ENCODE peak calls at places on chromosomes 16 and 17, in five cellular contexts. G is endothelial cell, F is progenitor cell of endocrine pancreas, Z is psoas muscle, N is astrocyte of the cerebellum. L is an unnamed sample.

GRCh38 chr16:86018487-86018886 is 119.5 kb downstream of the IRF8 start:
- DNase-seq in G (no peak), N (no peak), Z (peak; percentile 43), F (no peak), L (peak; percentile 20)

GRCh38 chr16:67258160-67258835 is 9.5 kb downstream of the SLC9A5 start:
- DNase-seq in G (no peak), F (no peak), Z (peak; percentile 7), N (no peak), L (peak; percentile 13)

GRCh38 chr16:65788434-65789147 is 577.9 kb upstream of the CDH5 start:
- DNase-seq in N (no peak), F (no peak), G (no peak), Z (no peak), L (no peak)

GRCh38 chr16:2019500-2019899 is at the start of gene NPW:
- DNase-seq in F (no peak), N (no peak), G (no peak), Z (no peak), L (no peak)

GRCh38 chr16:58487566-58488351 is 12.2 kb upstream of the NDRG4 start:
- DNase-seq in G (peak; percentile 90), Z (peak; percentile 82), N (peak; percentile 48), F (peak; percentile 86), L (peak; percentile 82)

GRCh38 chr16:13036600-13036999 is 135.2 kb downstream of the SHISA9 start:
- DNase-seq in F (peak; percentile 56), N (peak; percentile 32), G (peak; percentile 69), Z (no peak), L (no peak)

GRCh38 chr16:57184890-57185445 is 871 bp downstream of the PSME3IP1 start:
- DNase-seq in N (no peak), G (no peak), Z (no peak), F (no peak), L (no peak)

GRCh38 chr16:31354394-31355291 is at the start of gene ITGAX:
- DNase-seq in Z (peak; percentile 53), F (no peak), N (no peak), G (no peak), L (peak; percentile 36)

GRCh38 chr16:17784073-17784472 is 313.3 kb upstream of the XYLT1 start:
- DNase-seq in G (peak; percentile 9), N (peak; percentile 75), Z (no peak), F (no peak), L (no peak)

GRCh38 chr17:65268832-65269231 is 131.7 kb downstream of the RGS9 start:
- DNase-seq in N (no peak), F (no peak), G (no peak), Z (no peak), L (no peak)

GRCh38 chr17:60107526-60108257 is 29.0 kb upstream of the HEATR6 start:
- DNase-seq in Z (no peak), N (no peak), F (no peak), G (no peak), L (no peak)

DNA sequence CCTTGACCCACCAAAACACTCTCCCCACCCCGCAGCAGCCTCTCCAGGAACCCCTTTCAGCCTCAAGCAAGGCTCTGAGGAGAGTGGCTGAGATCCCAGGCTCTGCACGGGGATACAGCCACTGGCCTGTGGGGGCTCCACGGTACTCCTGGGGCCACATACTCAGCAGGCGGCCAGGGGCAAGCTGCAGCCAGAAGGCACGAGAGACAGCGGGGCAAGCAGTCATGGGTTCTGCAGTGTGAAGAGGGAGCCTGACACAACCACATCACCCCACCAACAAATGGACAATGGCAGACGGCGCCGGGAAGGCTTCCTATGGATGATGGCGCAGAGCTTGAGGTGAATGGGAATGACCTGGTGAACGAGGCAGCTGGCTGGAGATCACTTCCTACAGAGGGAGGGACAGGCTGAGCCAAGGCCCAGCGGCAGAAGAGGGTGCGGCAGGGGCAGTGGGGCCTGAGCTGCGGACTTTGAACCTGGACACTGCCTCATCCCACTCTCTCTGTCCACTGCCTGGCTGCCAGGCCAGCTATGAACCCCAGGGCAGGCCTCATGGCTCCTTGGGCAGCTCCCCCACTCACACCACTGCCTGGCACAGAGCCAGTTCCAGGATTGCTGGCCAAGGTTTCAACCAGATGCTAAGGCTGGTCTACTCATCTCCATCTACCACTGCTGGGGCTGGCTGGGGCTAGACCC is 10.8 kb upstream of the BCAR1 start:
- DNase-seq in F (no peak), Z (peak; percentile 51), G (no peak), N (no peak), L (no peak)
- TF ChIP-seq CTCF in F (no peak), Z (no peak), G (no peak), N (no peak), L (no peak)

GRCh38 chr16:72884573-72884972 is 163.4 kb downstream of the ZFHX3 start:
- DNase-seq in Z (no peak), F (no peak), N (no peak), G (no peak), L (no peak)

GRCh38 chr16:72890587-72890986 is 157.3 kb downstream of the ZFHX3 start:
- DNase-seq in F (no peak), Z (no peak), G (no peak), N (no peak), L (no peak)

GRCh38 chr16:72886366-72886974 is 161.5 kb downstream of the ZFHX3 start:
- DNase-seq in Z (no peak), G (no peak), F (no peak), N (no peak), L (no peak)

GRCh38 chr16:72889616-72890235 is 158.2 kb downstream of the ZFHX3 start:
- DNase-seq in G (no peak), N (no peak), F (no peak), Z (no peak), L (no peak)

DNA sequence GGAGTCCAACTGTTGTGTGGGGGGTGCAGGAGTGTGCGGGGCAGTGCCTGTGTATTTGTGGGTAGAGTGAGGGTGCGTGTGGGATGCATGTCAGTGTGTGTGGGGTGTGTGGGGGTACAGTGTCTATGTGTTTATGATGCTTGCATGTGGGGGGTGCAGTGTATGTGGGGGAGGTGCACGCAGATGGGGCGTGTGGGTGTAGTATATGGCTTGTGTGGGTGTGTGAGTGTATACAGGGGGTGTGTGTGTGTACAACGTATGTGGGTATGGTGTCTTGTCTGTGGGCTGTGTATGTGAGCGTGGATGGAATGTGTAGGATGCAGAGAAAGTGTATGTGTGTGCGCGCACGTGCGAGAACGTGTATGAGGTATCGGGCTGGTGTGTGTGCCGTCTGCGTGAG is 160.4 kb downstream of the ZFHX3 start:
- DNase-seq in N (no peak), G (no peak), F (no peak), Z (no peak), L (no peak)
- TF ChIP-seq CTCF in N (no peak), G (no peak), F (no peak), Z (no peak), L (no peak)

GRCh38 chr17:2931426-2931825 is 132.0 kb downstream of the OR1D5 start:
- DNase-seq in G (no peak), F (no peak), Z (no peak), N (no peak), L (no peak)

GRCh38 chr17:2928294-2928890 is 132.2 kb downstream of the RAP1GAP2 start:
- DNase-seq in N (no peak), G (no peak), Z (no peak), F (peak; percentile 44), L (no peak)

GRCh38 chr17:2932946-2933345 is 130.5 kb downstream of the OR1D5 start:
- DNase-seq in Z (no peak), G (no peak), N (no peak), F (no peak), L (no peak)

GRCh38 chr17:2931901-2932300 is 131.5 kb downstream of the OR1D5 start:
- DNase-seq in G (no peak), F (no peak), N (no peak), Z (no peak), L (no peak)

GRCh38 chr17:2929881-2930533 is 133.4 kb downstream of the OR1D5 start:
- DNase-seq in Z (no peak), G (peak; percentile 75), F (peak; percentile 58), N (no peak), L (no peak)
- TF ChIP-seq CTCF in Z (peak; percentile 34), G (peak; percentile 82), F (peak; percentile 86), N (peak; percentile 50), L (peak; percentile 51)

GRCh38 chr17:75645501-75645888 is 12.3 kb downstream of the SMIM5 start:
- DNase-seq in F (no peak), G (no peak), Z (no peak), N (no peak), L (no peak)

GRCh38 chr17:75642221-75643032 is 9.2 kb downstream of the SMIM5 start:
- DNase-seq in F (no peak), G (no peak), N (no peak), Z (no peak), L (no peak)

GRCh38 chr17:75641343-75641742 is 8.1 kb downstream of the SMIM5 start:
- DNase-seq in F (no peak), N (no peak), Z (no peak), G (no peak), L (no peak)

GRCh38 chr17:75640556-75641119 is 7.4 kb downstream of the SMIM5 start:
- DNase-seq in N (no peak), G (no peak), F (no peak), Z (no peak), L (no peak)

DNA sequence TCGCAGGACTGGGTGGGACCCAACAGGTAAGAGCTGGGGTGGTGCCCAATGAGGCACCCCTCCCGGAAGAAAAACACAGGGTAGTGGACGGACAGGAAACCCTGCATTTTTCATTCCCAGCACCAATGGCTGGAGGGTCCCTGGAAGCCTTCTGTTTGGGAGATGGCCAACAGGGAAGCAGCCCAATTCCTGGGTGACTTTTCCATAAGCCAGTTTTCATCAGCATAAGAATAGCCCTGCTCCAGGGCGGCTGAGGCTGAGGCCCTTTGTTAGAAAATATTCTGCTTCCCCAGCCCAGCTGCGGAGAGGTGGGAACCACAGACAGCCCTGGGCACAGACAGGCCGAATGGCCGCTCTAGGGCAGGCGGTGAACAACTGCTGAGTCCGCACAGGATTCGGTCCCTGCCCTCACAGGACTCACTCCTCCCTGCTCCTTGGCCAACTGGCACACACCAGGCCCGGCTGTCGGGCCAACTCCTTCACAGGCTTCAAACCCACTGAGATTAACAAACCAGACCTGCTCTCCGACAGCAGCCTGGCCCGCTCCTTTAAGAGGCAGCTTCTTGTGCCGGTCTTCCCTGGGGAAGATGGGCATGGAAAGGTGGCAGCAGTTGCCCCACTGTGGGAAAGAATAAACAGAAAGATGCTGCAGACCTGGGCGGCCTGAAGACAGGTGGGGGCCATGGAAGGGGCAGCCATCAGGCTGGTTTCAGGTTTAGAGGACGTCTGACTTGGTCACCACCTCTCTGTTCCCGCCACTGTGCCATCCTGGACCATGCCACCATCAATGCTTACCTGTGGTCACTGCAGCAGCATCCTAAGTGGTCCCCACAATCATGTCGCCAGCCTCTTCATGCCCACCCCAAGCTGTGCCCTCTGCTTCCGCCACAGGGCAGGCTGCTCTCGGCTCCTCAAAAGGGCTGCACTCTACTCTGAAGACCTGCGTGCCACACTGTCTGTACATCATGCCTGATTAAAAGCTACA is 10.1 kb downstream of the SMIM5 start:
- DNase-seq in F (no peak), Z (no peak), G (no peak), N (no peak), L (no peak)
- TF ChIP-seq CTCF in F (no peak), Z (no peak), G (no peak), N (no peak), L (no peak)

DNA sequence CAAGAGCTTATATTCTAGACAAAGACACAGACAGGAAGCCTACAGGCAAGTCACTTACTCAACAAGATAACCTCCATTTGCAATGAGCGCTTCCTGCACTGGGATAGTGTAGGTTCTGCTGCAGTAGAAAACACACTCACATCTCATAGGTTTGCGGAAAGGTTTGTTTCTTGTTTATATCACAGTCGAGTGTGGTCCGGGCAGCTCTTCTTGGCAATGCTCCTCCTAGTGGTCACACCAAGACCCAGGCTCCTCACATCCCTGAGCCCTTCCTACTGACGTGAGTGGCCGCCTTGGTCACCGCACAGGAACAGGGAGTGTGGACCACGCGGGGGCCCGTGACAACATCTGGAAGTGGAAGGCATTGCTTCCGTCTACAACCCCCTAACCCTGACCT is 48.0 kb upstream of the RBFOX3 start:
- DNase-seq in N (no peak), Z (no peak), F (peak; percentile 14), G (peak; percentile 53), L (no peak)
- TF ChIP-seq CTCF in N (peak; percentile 43), Z (no peak), F (peak; percentile 70), G (peak; percentile 52), L (peak; percentile 42)